ENCODE peak calls at places on chromosomes 1 and 21, in ten cellular contexts. One of them, this sample, is unnamed.

GRCh38 chr1:15584489-15585363 is at the start of gene AGMAT:
- DNase-seq in OCI-LY7: peak; percentile 41
- DNase-seq in GM13976: peak; percentile 87
- DNase-seq in Calu3: peak; percentile 61
- DNase-seq in GM06990: peak; percentile 80
- DNase-seq in nephron progenitor cell: peak; percentile 63
- DNase-seq in adrenal gland: peak; percentile 49
- DNase-seq in suprapubic skin: no peak
- DNase-seq in lung: no peak
- DNase-seq in IMR-90: no peak
- DNase-seq in this sample: peak; percentile 57

GRCh38 chr1:212613440-212614335 is 5.1 kb downstream of the ATF3 start:
- DNase-seq in OCI-LY7: no peak
- DNase-seq in GM13976: no peak
- DNase-seq in Calu3: no peak
- DNase-seq in GM06990: peak; percentile 11
- DNase-seq in nephron progenitor cell: no peak
- DNase-seq in adrenal gland: no peak
- DNase-seq in suprapubic skin: no peak
- DNase-seq in lung: no peak
- DNase-seq in IMR-90: no peak
- DNase-seq in this sample: no peak

GRCh38 chr1:246753670-246754535 is 29.7 kb downstream of the SCCPDH start:
- DNase-seq in OCI-LY7: peak; percentile 77
- DNase-seq in GM13976: peak; percentile 66
- DNase-seq in Calu3: peak; percentile 80
- DNase-seq in GM06990: peak; percentile 29
- DNase-seq in nephron progenitor cell: peak; percentile 79
- DNase-seq in adrenal gland: peak; percentile 64
- DNase-seq in suprapubic skin: peak; percentile 67
- DNase-seq in lung: peak; percentile 40
- DNase-seq in IMR-90: peak; percentile 68
- DNase-seq in this sample: peak; percentile 74

GRCh38 chr1:31812158-31812829 is 3.5 kb downstream of the SPOCD1 start:
- DNase-seq in OCI-LY7: no peak
- DNase-seq in GM13976: no peak
- DNase-seq in Calu3: no peak
- DNase-seq in GM06990: no peak
- DNase-seq in nephron progenitor cell: no peak
- DNase-seq in adrenal gland: no peak
- DNase-seq in suprapubic skin: no peak
- DNase-seq in lung: no peak
- DNase-seq in IMR-90: no peak
- DNase-seq in this sample: no peak

GRCh38 chr1:107538502-107538901 is 397.7 kb downstream of the NTNG1 start:
- DNase-seq in OCI-LY7: no peak
- DNase-seq in GM13976: no peak
- DNase-seq in Calu3: no peak
- DNase-seq in GM06990: no peak
- DNase-seq in nephron progenitor cell: no peak
- DNase-seq in adrenal gland: no peak
- DNase-seq in suprapubic skin: no peak
- DNase-seq in lung: no peak
- DNase-seq in IMR-90: no peak
- DNase-seq in this sample: no peak

GRCh38 chr1:51768971-51769601 is 109.4 kb downstream of the NRDC start:
- DNase-seq in OCI-LY7: peak; percentile 73
- DNase-seq in GM13976: peak; percentile 63
- DNase-seq in Calu3: peak; percentile 13
- DNase-seq in GM06990: no peak
- DNase-seq in nephron progenitor cell: peak; percentile 4
- DNase-seq in adrenal gland: peak; percentile 56
- DNase-seq in suprapubic skin: no peak
- DNase-seq in lung: no peak
- DNase-seq in IMR-90: peak; percentile 80
- DNase-seq in this sample: peak; percentile 9

GRCh38 chr1:53376041-53376461 is 48.2 kb upstream of the LRP8 start:
- DNase-seq in OCI-LY7: no peak
- DNase-seq in GM13976: no peak
- DNase-seq in Calu3: no peak
- DNase-seq in GM06990: no peak
- DNase-seq in nephron progenitor cell: peak; percentile 32
- DNase-seq in adrenal gland: no peak
- DNase-seq in suprapubic skin: peak; percentile 51
- DNase-seq in lung: no peak
- DNase-seq in IMR-90: no peak
- DNase-seq in this sample: peak; percentile 72

GRCh38 chr1:147273409-147274307 is 31.2 kb downstream of the CHD1L start:
- DNase-seq in OCI-LY7: peak; percentile 69
- DNase-seq in GM13976: peak; percentile 48
- DNase-seq in Calu3: peak; percentile 43
- DNase-seq in GM06990: peak; percentile 18
- DNase-seq in nephron progenitor cell: peak; percentile 7
- DNase-seq in adrenal gland: peak; percentile 64
- DNase-seq in suprapubic skin: no peak
- DNase-seq in lung: no peak
- DNase-seq in IMR-90: peak; percentile 87
- DNase-seq in this sample: peak; percentile 16

GRCh38 chr1:145977486-145978476 is 13.3 kb downstream of the POLR3GL start:
- DNase-seq in OCI-LY7: peak; percentile 90
- DNase-seq in GM13976: peak; percentile 77
- DNase-seq in Calu3: peak; percentile 71
- DNase-seq in GM06990: peak; percentile 25
- DNase-seq in nephron progenitor cell: peak; percentile 65
- DNase-seq in adrenal gland: peak; percentile 85
- DNase-seq in suprapubic skin: peak; percentile 84
- DNase-seq in lung: peak; percentile 82
- DNase-seq in IMR-90: peak; percentile 85
- DNase-seq in this sample: peak; percentile 77

GRCh38 chr1:62433861-62434611 is 2.8 kb upstream of the USP1 start:
- DNase-seq in OCI-LY7: peak; percentile 31
- DNase-seq in GM13976: no peak
- DNase-seq in Calu3: no peak
- DNase-seq in GM06990: no peak
- DNase-seq in nephron progenitor cell: no peak
- DNase-seq in adrenal gland: no peak
- DNase-seq in suprapubic skin: no peak
- DNase-seq in lung: no peak
- DNase-seq in IMR-90: no peak
- DNase-seq in this sample: no peak

GRCh38 chr1:178947688-178948003 is 76.8 kb upstream of the ANGPTL1 start:
- DNase-seq in OCI-LY7: no peak
- DNase-seq in GM13976: no peak
- DNase-seq in Calu3: peak; percentile 30
- DNase-seq in GM06990: no peak
- DNase-seq in nephron progenitor cell: no peak
- DNase-seq in adrenal gland: no peak
- DNase-seq in suprapubic skin: no peak
- DNase-seq in lung: no peak
- DNase-seq in IMR-90: no peak
- DNase-seq in this sample: no peak

GRCh38 chr1:246157516-246157915 is 349.6 kb downstream of the SMYD3 start:
- DNase-seq in OCI-LY7: no peak
- DNase-seq in GM13976: no peak
- DNase-seq in Calu3: no peak
- DNase-seq in GM06990: no peak
- DNase-seq in nephron progenitor cell: no peak
- DNase-seq in adrenal gland: no peak
- DNase-seq in suprapubic skin: no peak
- DNase-seq in lung: no peak
- DNase-seq in IMR-90: no peak
- DNase-seq in this sample: no peak

GRCh38 chr1:228143480-228144212 is 3.6 kb downstream of the GUK1 start:
- DNase-seq in OCI-LY7: no peak
- DNase-seq in GM13976: peak; percentile 10
- DNase-seq in Calu3: no peak
- DNase-seq in GM06990: no peak
- DNase-seq in nephron progenitor cell: no peak
- DNase-seq in adrenal gland: no peak
- DNase-seq in suprapubic skin: no peak
- DNase-seq in lung: no peak
- DNase-seq in IMR-90: no peak
- DNase-seq in this sample: peak; percentile 5

GRCh38 chr1:14970115-14970798 is 183.3 kb upstream of the TMEM51 start:
- DNase-seq in OCI-LY7: peak; percentile 36
- DNase-seq in GM13976: no peak
- DNase-seq in Calu3: peak; percentile 55
- DNase-seq in GM06990: no peak
- DNase-seq in nephron progenitor cell: no peak
- DNase-seq in adrenal gland: peak; percentile 98
- DNase-seq in suprapubic skin: peak; percentile 93
- DNase-seq in lung: peak; percentile 50
- DNase-seq in IMR-90: peak; percentile 87
- DNase-seq in this sample: peak; percentile 55

GRCh38 chr1:173669491-173669941 is at the start of gene ANKRD45:
- DNase-seq in OCI-LY7: no peak
- DNase-seq in GM13976: peak; percentile 33
- DNase-seq in Calu3: peak; percentile 32
- DNase-seq in GM06990: peak; percentile 25
- DNase-seq in nephron progenitor cell: peak; percentile 67
- DNase-seq in adrenal gland: peak; percentile 70
- DNase-seq in suprapubic skin: no peak
- DNase-seq in lung: peak; percentile 55
- DNase-seq in IMR-90: peak; percentile 4
- DNase-seq in this sample: peak; percentile 73

DNA sequence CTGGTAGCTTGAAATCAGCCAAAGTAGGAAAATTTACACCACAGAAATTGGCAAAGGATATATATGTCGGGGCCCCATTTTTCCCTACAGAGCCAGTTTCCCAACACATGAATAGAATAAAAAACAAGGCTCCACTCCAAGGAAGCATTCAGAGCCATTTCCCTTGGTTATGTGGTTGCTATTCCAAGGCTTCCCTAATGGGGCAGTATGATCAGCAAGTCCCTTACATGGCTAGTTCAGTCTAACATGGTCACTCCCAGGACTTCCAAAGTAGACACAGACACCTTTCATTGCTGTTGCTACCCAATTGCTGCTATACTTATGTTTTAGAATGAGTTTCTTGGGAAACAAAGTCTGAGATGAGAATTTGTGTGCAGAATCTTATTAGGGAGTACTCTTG is 93.1 kb downstream of the C21orf91 start:
- DNase-seq in OCI-LY7: peak; percentile 8
- DNase-seq in GM13976: no peak
- DNase-seq in Calu3: no peak
- DNase-seq in GM06990: no peak
- DNase-seq in nephron progenitor cell: no peak
- DNase-seq in adrenal gland: peak; percentile 2
- DNase-seq in suprapubic skin: no peak
- DNase-seq in lung: no peak
- DNase-seq in IMR-90: peak; percentile 7
- DNase-seq in this sample: peak; percentile 18
- TF ChIP-seq CTCF in OCI-LY7: peak; percentile 51
- TF ChIP-seq CTCF in GM13976: no peak
- TF ChIP-seq CTCF in Calu3: no peak
- TF ChIP-seq CTCF in GM06990: no peak
- TF ChIP-seq CTCF in nephron progenitor cell: no peak
- TF ChIP-seq CTCF in adrenal gland: peak; percentile 8
- TF ChIP-seq CTCF in suprapubic skin: no peak
- TF ChIP-seq CTCF in lung: no peak
- TF ChIP-seq CTCF in IMR-90: peak; percentile 9
- TF ChIP-seq CTCF in this sample: peak; percentile 51

GRCh38 chr1:46333300-46334029 is 7.1 kb upstream of the NSUN4 start:
- DNase-seq in OCI-LY7: peak; percentile 88
- DNase-seq in GM13976: peak; percentile 57
- DNase-seq in Calu3: peak; percentile 51
- DNase-seq in GM06990: peak; percentile 48
- DNase-seq in nephron progenitor cell: no peak
- DNase-seq in adrenal gland: peak; percentile 59
- DNase-seq in suprapubic skin: no peak
- DNase-seq in lung: no peak
- DNase-seq in IMR-90: peak; percentile 31
- DNase-seq in this sample: no peak
- TF ChIP-seq CTCF in OCI-LY7: peak; percentile 85
- TF ChIP-seq CTCF in GM13976: peak; percentile 55
- TF ChIP-seq CTCF in Calu3: no peak
- TF ChIP-seq CTCF in GM06990: peak; percentile 50
- TF ChIP-seq CTCF in nephron progenitor cell: no peak
- TF ChIP-seq CTCF in adrenal gland: peak; percentile 41
- TF ChIP-seq CTCF in suprapubic skin: no peak
- TF ChIP-seq CTCF in lung: peak; percentile 3
- TF ChIP-seq CTCF in IMR-90: peak; percentile 38
- TF ChIP-seq CTCF in this sample: peak; percentile 43

GRCh38 chr1:151346082-151346768 is 827 bp downstream of the RFX5 start:
- DNase-seq in OCI-LY7: peak; percentile 26
- DNase-seq in GM13976: no peak
- DNase-seq in Calu3: no peak
- DNase-seq in GM06990: peak; percentile 35
- DNase-seq in nephron progenitor cell: no peak
- DNase-seq in adrenal gland: no peak
- DNase-seq in suprapubic skin: no peak
- DNase-seq in lung: no peak
- DNase-seq in IMR-90: no peak
- DNase-seq in this sample: no peak

GRCh38 chr1:151343587-151343986 is 3.5 kb downstream of the RFX5 start:
- DNase-seq in OCI-LY7: no peak
- DNase-seq in GM13976: no peak
- DNase-seq in Calu3: no peak
- DNase-seq in GM06990: no peak
- DNase-seq in nephron progenitor cell: no peak
- DNase-seq in adrenal gland: no peak
- DNase-seq in suprapubic skin: no peak
- DNase-seq in lung: no peak
- DNase-seq in IMR-90: no peak
- DNase-seq in this sample: no peak

GRCh38 chr1:151342021-151342420 is 5.0 kb downstream of the RFX5 start:
- DNase-seq in OCI-LY7: no peak
- DNase-seq in GM13976: no peak
- DNase-seq in Calu3: no peak
- DNase-seq in GM06990: no peak
- DNase-seq in nephron progenitor cell: no peak
- DNase-seq in adrenal gland: no peak
- DNase-seq in suprapubic skin: no peak
- DNase-seq in lung: no peak
- DNase-seq in IMR-90: no peak
- DNase-seq in this sample: no peak

GRCh38 chr1:151342562-151342961 is 4.5 kb downstream of the RFX5 start:
- DNase-seq in OCI-LY7: no peak
- DNase-seq in GM13976: no peak
- DNase-seq in Calu3: no peak
- DNase-seq in GM06990: no peak
- DNase-seq in nephron progenitor cell: no peak
- DNase-seq in adrenal gland: no peak
- DNase-seq in suprapubic skin: no peak
- DNase-seq in lung: peak; percentile 71
- DNase-seq in IMR-90: no peak
- DNase-seq in this sample: no peak

GRCh38 chr1:151340870-151341754 is 5.9 kb downstream of the RFX5 start:
- DNase-seq in OCI-LY7: peak; percentile 89
- DNase-seq in GM13976: peak; percentile 61
- DNase-seq in Calu3: peak; percentile 72
- DNase-seq in GM06990: no peak
- DNase-seq in nephron progenitor cell: peak; percentile 51
- DNase-seq in adrenal gland: peak; percentile 62
- DNase-seq in suprapubic skin: no peak
- DNase-seq in lung: peak; percentile 42
- DNase-seq in IMR-90: peak; percentile 86
- DNase-seq in this sample: peak; percentile 67
- TF ChIP-seq CTCF in OCI-LY7: peak; percentile 95
- TF ChIP-seq CTCF in GM13976: peak; percentile 53
- TF ChIP-seq CTCF in Calu3: peak; percentile 46
- TF ChIP-seq CTCF in GM06990: peak; percentile 68
- TF ChIP-seq CTCF in nephron progenitor cell: peak; percentile 58
- TF ChIP-seq CTCF in adrenal gland: peak; percentile 77
- TF ChIP-seq CTCF in suprapubic skin: peak; percentile 67
- TF ChIP-seq CTCF in lung: peak; percentile 73
- TF ChIP-seq CTCF in IMR-90: peak; percentile 85
- TF ChIP-seq CTCF in this sample: peak; percentile 83

GRCh38 chr1:39633422-39633821 is 6.0 kb downstream of the HEYL start:
- DNase-seq in OCI-LY7: no peak
- DNase-seq in GM13976: no peak
- DNase-seq in Calu3: no peak
- DNase-seq in GM06990: no peak
- DNase-seq in nephron progenitor cell: no peak
- DNase-seq in adrenal gland: no peak
- DNase-seq in suprapubic skin: no peak
- DNase-seq in lung: no peak
- DNase-seq in IMR-90: no peak
- DNase-seq in this sample: no peak
- TF ChIP-seq CTCF in OCI-LY7: no peak
- TF ChIP-seq CTCF in GM13976: no peak
- TF ChIP-seq CTCF in Calu3: no peak
- TF ChIP-seq CTCF in GM06990: no peak
- TF ChIP-seq CTCF in nephron progenitor cell: no peak
- TF ChIP-seq CTCF in adrenal gland: no peak
- TF ChIP-seq CTCF in suprapubic skin: no peak
- TF ChIP-seq CTCF in lung: no peak
- TF ChIP-seq CTCF in IMR-90: no peak
- TF ChIP-seq CTCF in this sample: no peak

This sample was measured in BE2C.